ENCODE peak calls at places on chromosomes 5 and 9, in seven cellular contexts. O is K562, N is foreskin fibroblast, J is fibroblast of mammary gland, V is retinal pigment epithelial cell, P is astrocyte of the spinal cord, A is cardiac fibroblast. D is an unnamed sample.

GRCh38 chr5:78300464-78301045 is 6.1 kb upstream of the AP3B1 start:
- DNase-seq in N (peak), O (no peak), A (peak), V (no peak), P (peak), J (peak), D (no peak)

GRCh38 chr9:131432597-131433301 is 38.9 kb downstream of the PRRC2B start:
- DNase-seq in A (peak), V (no peak), P (peak), O (no peak), N (peak), J (peak), D (peak)

GRCh38 chr9:130220351-130220750 is 45.2 kb upstream of the HMCN2 start:
- DNase-seq in A (peak), J (no peak), V (no peak), O (no peak), N (peak), P (no peak), D (no peak)

GRCh38 chr5:122906768-122907167 is 61.4 kb downstream of the SNX24 start:
- DNase-seq in N (peak), J (peak), P (peak), O (no peak), A (peak), V (no peak), D (peak)

GRCh38 chr5:156913719-156914370 is 49.2 kb downstream of the TIMD4 start:
- DNase-seq in N (no peak), J (no peak), O (no peak), A (no peak), V (no peak), P (no peak), D (no peak)

GRCh38 chr5:135343417-135343816 is 55.6 kb downstream of the MACROH2A1 start:
- DNase-seq in A (no peak), P (no peak), N (peak), O (no peak), J (peak), V (no peak), D (no peak)

GRCh38 chr9:126519660-126520425 is 93.9 kb upstream of the LMX1B start:
- DNase-seq in N (no peak), A (no peak), J (no peak), O (no peak), P (no peak), V (no peak), D (no peak)

GRCh38 chr5:102901821-102902448 is 146.8 kb downstream of the PAM start:
- DNase-seq in V (no peak), N (peak), O (no peak), J (no peak), P (no peak), A (no peak), D (no peak)

GRCh38 chr9:86481466-86481865 is 127.3 kb upstream of the TUT7 start:
- DNase-seq in V (no peak), J (no peak), A (no peak), O (no peak), N (no peak), P (no peak), D (no peak)

GRCh38 chr9:69874301-69875060 is 53.9 kb downstream of the CFAP95 start:
- DNase-seq in P (peak), N (peak), J (peak), O (no peak), V (no peak), A (peak), D (peak)

GRCh38 chr5:883475-884181 is 9.0 kb downstream of the BRD9 start:
- DNase-seq in V (no peak), O (no peak), J (no peak), N (no peak), A (no peak), P (no peak), D (no peak)

GRCh38 chr5:149857499-149857898 is 87.1 kb downstream of the PDE6A start:
- DNase-seq in A (peak), J (peak), N (peak), V (peak), P (peak), O (no peak), D (no peak)

GRCh38 chr9:37859043-37859442 is 44.9 kb downstream of the SLC25A51 start:
- DNase-seq in V (no peak), P (peak), J (peak), A (peak), O (peak), N (peak), D (no peak)

GRCh38 chr5:1285141-1285540 is 9.7 kb downstream of the TERT start:
- DNase-seq in J (no peak), A (no peak), N (no peak), V (no peak), O (no peak), P (no peak), D (no peak)

GRCh38 chr9:115018547-115019435 is 88.4 kb upstream of the TNFSF8 start:
- DNase-seq in P (peak), V (peak), N (peak), O (no peak), A (peak), J (peak), D (peak)

GRCh38 chr5:148963679-148964078 is 99.2 kb downstream of the SH3TC2 start:
- DNase-seq in O (no peak), V (no peak), N (no peak), A (no peak), J (no peak), P (no peak), D (no peak)

GRCh38 chr9:1939926-1940368 is 75.2 kb upstream of the SMARCA2 start:
- DNase-seq in V (no peak), O (peak), J (peak), P (no peak), A (peak), N (peak), D (no peak)

GRCh38 chr5:11903614-11904269 is 504 bp downstream of the CTNND2 start:
- DNase-seq in O (no peak), J (no peak), P (peak), V (no peak), N (peak), A (peak), D (no peak)

GRCh38 chr5:54443264-54443663 is 12.2 kb upstream of the HSPB3 start:
- DNase-seq in J (peak), V (no peak), A (peak), P (peak), O (peak), N (peak), D (no peak)

GRCh38 chr5:78574157-78574673 is 74.4 kb downstream of the LHFPL2 start:
- DNase-seq in P (no peak), N (peak), A (peak), V (no peak), O (no peak), J (peak), D (no peak)

GRCh38 chr9:86636614-86637013 is 282.4 kb upstream of the TUT7 start:
- DNase-seq in P (no peak), A (no peak), N (no peak), V (no peak), J (no peak), O (peak), D (no peak)

GRCh38 chr5:146744358-146744757 is 134.2 kb downstream of the PPP2R2B start:
- DNase-seq in O (no peak), V (no peak), A (peak), J (peak), P (peak), N (peak), D (no peak)

GRCh38 chr9:37840560-37841194 is 40.1 kb downstream of the DCAF10 start:
- DNase-seq in V (peak), A (peak), J (peak), P (peak), N (peak), O (peak), D (peak)

GRCh38 chr5:88760512-88760911 is 122.5 kb downstream of the MEF2C start:
- DNase-seq in J (no peak), V (no peak), P (no peak), O (no peak), A (no peak), N (no peak), D (no peak)

GRCh38 chr9:74953235-74953741 is 576 bp upstream of the C9orf40 start:
- DNase-seq in A (no peak), N (peak), P (peak), J (peak), O (no peak), V (no peak), D (peak)

GRCh38 chr5:142206801-142207200 is 98.2 kb downstream of the NDFIP1 start:
- DNase-seq in P (no peak), V (no peak), J (no peak), O (no peak), A (no peak), N (no peak), D (no peak)

GRCh38 chr9:107489687-107490605 is at the start of gene KLF4:
- DNase-seq in O (peak), A (peak), V (peak), P (peak), J (peak), N (peak), D (peak)

GRCh38 chr5:150517272-150518152 is 9.6 kb downstream of the NDST1 start:
- DNase-seq in O (peak), N (peak), V (peak), J (peak), P (peak), A (peak), D (peak)

GRCh38 chr5:126446498-126447224 is 23.5 kb downstream of the GRAMD2B start:
- DNase-seq in O (no peak), A (peak), N (peak), J (peak), P (peak), V (no peak), D (peak)

GRCh38 chr5:126402591-126402990 is 20.6 kb upstream of the GRAMD2B start:
- DNase-seq in J (peak), P (no peak), V (no peak), N (no peak), A (peak), O (no peak), D (no peak)

GRCh38 chr9:135339378-135339973 is 140.1 kb upstream of the PPP1R26 start:
- DNase-seq in V (no peak), N (no peak), P (no peak), J (no peak), A (no peak), O (no peak), D (no peak)
- H3K4me3 ChIP-seq in V (no peak), N (no peak), P (no peak), J (no peak), A (no peak), O (no peak), D (no peak)

DNA sequence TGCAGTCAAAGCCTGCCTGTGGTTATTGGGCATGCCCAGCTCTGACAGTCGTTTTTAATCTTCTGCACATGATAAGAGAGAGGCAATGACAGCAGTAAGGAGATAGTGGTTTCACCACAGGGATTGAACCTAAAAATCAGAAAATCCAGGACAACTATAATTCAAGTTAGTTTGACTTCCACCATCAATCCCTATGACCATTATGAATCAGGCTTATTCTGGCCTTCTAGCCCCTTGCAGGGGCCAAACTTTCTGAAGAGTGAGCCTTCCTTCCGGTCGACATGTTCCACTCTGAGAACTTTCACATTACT is 782.9 kb upstream of the NUDT12 start:
- DNase-seq in J (no peak), V (no peak), O (no peak), P (no peak), A (no peak), N (no peak), D (no peak)
- H3K4me3 ChIP-seq in J (no peak), V (no peak), O (no peak), P (no peak), A (no peak), N (no peak), D (no peak)

GRCh38 chr9:96567203-96567700 is 52.4 kb downstream of the CDC14B start:
- DNase-seq in A (peak), N (peak), P (peak), J (peak), O (peak), V (no peak), D (no peak)
- H3K4me3 ChIP-seq in A (peak), N (peak), P (peak), J (peak), O (peak), V (peak), D (peak)

DNA sequence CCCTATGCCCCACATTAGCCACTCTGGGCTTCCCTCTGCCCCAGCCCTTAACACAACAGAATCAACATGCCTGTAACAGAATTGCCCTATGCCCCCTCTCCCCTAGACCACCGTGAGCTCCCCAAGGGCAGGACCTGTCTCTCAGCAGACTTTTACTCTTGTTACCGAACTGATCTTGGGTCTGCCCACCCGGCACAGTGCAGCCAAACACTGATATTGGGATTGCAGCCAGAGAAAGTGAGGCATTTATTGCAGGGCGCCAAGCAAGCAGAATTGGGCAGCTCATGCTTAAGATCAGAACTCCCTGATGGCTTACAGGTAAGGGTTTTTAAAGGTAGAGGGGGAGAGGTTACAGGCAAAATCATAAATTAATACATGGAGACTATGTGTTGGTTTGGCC is 33.5 kb upstream of the KCNIP1 start:
- DNase-seq in N (no peak), O (no peak), J (no peak), A (no peak), P (no peak), V (no peak), D (no peak)
- H3K4me3 ChIP-seq in N (no peak), O (no peak), J (no peak), A (no peak), P (no peak), V (no peak), D (no peak)

GRCh38 chr5:103943243-103943642 is 380.7 kb upstream of the NUDT12 start:
- DNase-seq in J (no peak), O (no peak), V (no peak), N (no peak), P (no peak), A (no peak), D (no peak)
- H3K4me3 ChIP-seq in J (no peak), O (no peak), V (no peak), N (no peak), P (no peak), A (no peak), D (no peak)

DNA sequence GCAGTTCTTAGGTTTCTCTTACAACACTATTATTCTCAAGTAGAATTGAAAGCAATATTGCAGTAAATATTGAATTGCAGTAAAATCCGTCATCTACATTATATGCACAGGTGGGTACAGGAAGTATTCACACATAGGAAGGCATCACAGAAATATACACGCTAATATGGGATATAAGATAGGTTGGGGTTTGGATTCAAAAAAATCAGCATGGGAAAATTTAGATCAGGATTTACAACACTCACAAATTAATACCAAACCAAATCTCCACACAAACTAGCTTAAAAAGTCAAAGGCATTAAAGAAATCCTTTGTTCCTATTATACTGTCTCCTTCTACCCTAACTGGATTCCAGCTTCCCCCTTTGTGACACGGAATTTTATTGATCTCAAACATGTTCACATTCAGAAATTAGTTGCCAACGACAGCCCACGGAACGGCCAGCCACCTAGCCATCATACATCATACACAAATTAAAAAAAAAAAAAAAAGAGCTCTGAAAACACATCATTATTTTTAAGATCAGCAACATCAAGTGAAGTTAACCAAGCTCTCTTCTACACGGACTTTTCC is 2.2 kb downstream of the NR6A1 start:
- DNase-seq in J (no peak), N (no peak), P (no peak), V (no peak), O (no peak), A (no peak), D (no peak)
- H3K4me3 ChIP-seq in J (no peak), N (no peak), P (no peak), V (no peak), O (peak), A (no peak), D (no peak)

DNA sequence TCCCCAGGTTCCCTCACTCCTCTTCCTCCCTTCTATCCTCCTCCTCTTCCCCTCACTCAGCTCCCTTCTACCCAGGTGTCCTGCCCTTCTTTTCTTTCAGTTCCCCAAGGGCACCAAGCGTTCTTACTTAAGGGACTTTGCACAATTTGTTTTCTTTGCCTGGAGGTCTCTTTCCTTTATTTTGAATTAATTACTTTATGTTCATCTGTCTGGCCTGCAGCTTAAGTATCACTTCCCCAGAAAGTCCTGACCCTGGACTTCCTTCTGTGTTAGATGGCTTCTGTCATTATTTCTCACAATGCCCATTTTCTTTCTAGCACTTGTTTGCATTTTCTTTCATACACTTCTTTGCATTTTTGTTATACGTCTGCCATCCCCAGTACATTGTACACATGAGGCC is 350.6 kb downstream of the SH3GL2 start:
- DNase-seq in N (no peak), V (no peak), O (no peak), J (no peak), A (no peak), P (no peak), D (no peak)
- H3K4me3 ChIP-seq in N (no peak), V (no peak), O (no peak), J (no peak), A (no peak), P (no peak), D (no peak)

GRCh38 chr9:78568774-78569173 is 271.8 kb downstream of the PSAT1 start:
- DNase-seq in A (no peak), O (no peak), P (no peak), V (no peak), N (no peak), J (no peak), D (no peak)
- H3K4me3 ChIP-seq in A (no peak), O (no peak), P (no peak), V (no peak), N (no peak), J (no peak), D (no peak)

DNA sequence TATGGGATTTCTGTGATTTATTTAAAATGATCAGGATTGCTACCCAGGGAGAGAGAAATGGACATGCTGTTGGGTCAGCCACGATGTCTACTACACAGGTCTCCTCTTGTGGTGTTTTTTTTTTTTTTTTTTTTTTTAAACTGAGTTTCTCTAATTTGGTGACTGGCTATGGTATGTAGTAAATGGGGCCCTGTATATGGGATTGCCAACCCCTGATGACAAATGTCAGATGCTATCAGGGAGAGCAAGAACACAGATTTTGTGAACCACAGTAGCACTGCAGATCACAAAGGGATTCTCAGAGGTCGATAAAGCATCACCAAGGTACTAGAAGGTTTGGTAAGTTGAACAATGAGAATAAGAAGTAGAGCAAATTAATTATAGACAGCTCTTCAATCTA is 16.5 kb upstream of the TNFAIP8 start:
- DNase-seq in V (no peak), P (no peak), O (no peak), N (no peak), A (no peak), J (no peak), D (no peak)
- H3K4me3 ChIP-seq in V (no peak), P (no peak), O (no peak), N (no peak), A (no peak), J (no peak), D (no peak)

DNA sequence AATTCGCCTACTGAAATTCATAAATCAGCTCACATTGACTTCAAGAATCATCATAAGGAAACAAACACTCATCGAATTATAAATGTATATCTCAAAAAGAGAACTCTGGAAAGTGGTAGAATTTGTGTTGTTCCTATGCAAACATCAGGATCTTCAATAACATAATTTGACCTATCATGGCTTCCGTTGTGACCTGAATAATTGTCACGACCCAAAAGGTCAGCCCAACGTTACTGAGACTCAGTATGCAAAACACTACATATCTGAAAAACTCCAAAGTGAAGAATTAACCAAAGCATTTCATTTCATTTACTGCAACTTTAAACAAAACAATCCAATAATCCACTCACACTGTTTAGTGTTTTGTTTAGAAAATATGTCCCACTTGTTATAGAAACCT is 1.2 kb downstream of the RAPGEF6 start:
- DNase-seq in O (no peak), V (no peak), N (no peak), P (no peak), J (no peak), A (no peak), D (no peak)
- H3K4me3 ChIP-seq in O (peak), V (peak), N (peak), P (peak), J (peak), A (peak), D (peak)

D was measured in BJ.